ENCODE peak calls at places on chromosomes 12 and 14, in four cellular contexts. One of them, this sample, is unnamed.

GRCh38 chr14:77111021-77111420 is 13.0 kb downstream of the CIPC start:
- DNase-seq in foreskin keratinocyte: no peak
- DNase-seq in stomach: peak; percentile 77
- DNase-seq in IMR-90: no peak
- DNase-seq in this sample: no peak

GRCh38 chr12:120367252-120367923 is 1.6 kb downstream of the MSI1 start:
- DNase-seq in foreskin keratinocyte: no peak
- DNase-seq in stomach: no peak
- DNase-seq in IMR-90: no peak
- DNase-seq in this sample: no peak

GRCh38 chr14:58783801-58784511 is 146.2 kb downstream of the DACT1 start:
- DNase-seq in foreskin keratinocyte: no peak
- DNase-seq in stomach: no peak
- DNase-seq in IMR-90: peak; percentile 30
- DNase-seq in this sample: no peak

GRCh38 chr14:28766505-28767238 is at the start of gene FOXG1:
- DNase-seq in foreskin keratinocyte: no peak
- DNase-seq in stomach: no peak
- DNase-seq in IMR-90: no peak
- DNase-seq in this sample: peak; percentile 82

GRCh38 chr12:77082021-77082420 is 16.7 kb upstream of the E2F7 start:
- DNase-seq in foreskin keratinocyte: no peak
- DNase-seq in stomach: no peak
- DNase-seq in IMR-90: no peak
- DNase-seq in this sample: no peak

GRCh38 chr12:57006809-57007475 is 596 bp upstream of the ZBTB39 start:
- DNase-seq in foreskin keratinocyte: no peak
- DNase-seq in stomach: no peak
- DNase-seq in IMR-90: no peak
- DNase-seq in this sample: no peak

GRCh38 chr14:76348898-76349297 is 27.0 kb upstream of the ESRRB start:
- DNase-seq in foreskin keratinocyte: no peak
- DNase-seq in stomach: no peak
- DNase-seq in IMR-90: peak; percentile 29
- DNase-seq in this sample: no peak

GRCh38 chr14:53924754-53925153 is 31.9 kb downstream of the BMP4 start:
- DNase-seq in foreskin keratinocyte: peak; percentile 93
- DNase-seq in stomach: no peak
- DNase-seq in IMR-90: peak; percentile 95
- DNase-seq in this sample: no peak

GRCh38 chr14:64788706-64789105 is 84.5 kb downstream of the PLEKHG3 start:
- DNase-seq in foreskin keratinocyte: peak; percentile 82
- DNase-seq in stomach: no peak
- DNase-seq in IMR-90: peak; percentile 94
- DNase-seq in this sample: no peak

GRCh38 chr12:13749380-13749779 is 232.0 kb downstream of the GRIN2B start:
- DNase-seq in foreskin keratinocyte: no peak
- DNase-seq in stomach: no peak
- DNase-seq in IMR-90: no peak
- DNase-seq in this sample: no peak

GRCh38 chr12:102954143-102954542 is 3.3 kb upstream of the ASCL1 start:
- DNase-seq in foreskin keratinocyte: no peak
- DNase-seq in stomach: no peak
- DNase-seq in IMR-90: no peak
- DNase-seq in this sample: no peak
- H3K27me3 ChIP-seq in foreskin keratinocyte: peaks cover 98% of the 10 kb centered on the region
- H3K27me3 ChIP-seq in stomach: peaks cover 69% of the 10 kb centered on the region
- H3K27me3 ChIP-seq in IMR-90: peaks cover 44% of the 10 kb centered on the region
- H3K27me3 ChIP-seq in this sample: no peaks in the 10 kb centered on the region

GRCh38 chr12:132194056-132194455 is 49.8 kb downstream of the NOC4L start:
- DNase-seq in foreskin keratinocyte: no peak
- DNase-seq in stomach: no peak
- DNase-seq in IMR-90: no peak
- DNase-seq in this sample: no peak
- TF ChIP-seq CTCF in foreskin keratinocyte: peak; percentile 42
- TF ChIP-seq CTCF in stomach: no peak
- TF ChIP-seq CTCF in IMR-90: no peak
- TF ChIP-seq CTCF in this sample: no peak

DNA sequence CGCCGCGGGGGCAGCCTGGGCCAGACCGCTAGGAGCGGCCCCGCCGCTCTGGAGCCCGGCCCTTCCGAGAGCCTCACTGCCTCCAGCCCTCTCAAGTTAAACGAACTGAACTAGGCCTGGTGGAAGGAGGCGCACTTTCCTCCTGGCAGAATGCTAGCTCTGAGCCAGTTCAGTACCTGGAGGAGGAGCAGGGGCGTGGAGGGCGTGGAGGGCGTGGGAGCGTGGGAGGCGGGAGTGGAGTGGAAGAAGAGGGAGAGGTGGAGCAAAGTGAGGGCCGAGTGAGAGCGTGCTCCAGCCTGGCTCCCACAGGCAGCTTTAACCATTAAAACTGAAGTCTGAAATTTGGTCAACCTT is 5.3 kb downstream of the LTB4R start:
- DNase-seq in foreskin keratinocyte: no peak
- DNase-seq in stomach: no peak
- DNase-seq in IMR-90: no peak
- DNase-seq in this sample: no peak
- H3K27me3 ChIP-seq in foreskin keratinocyte: peaks cover 11% of the 10 kb centered on the region
- H3K27me3 ChIP-seq in stomach: no peaks in the 10 kb centered on the region
- H3K27me3 ChIP-seq in IMR-90: peaks cover 37% of the 10 kb centered on the region
- H3K27me3 ChIP-seq in this sample: no peaks in the 10 kb centered on the region

GRCh38 chr12:27436029-27436428 is 10.5 kb upstream of the SMCO2 start:
- DNase-seq in foreskin keratinocyte: peak; percentile 8
- DNase-seq in stomach: no peak
- DNase-seq in IMR-90: no peak
- DNase-seq in this sample: no peak

GRCh38 chr12:27431185-27431584 is 15.4 kb upstream of the SMCO2 start:
- DNase-seq in foreskin keratinocyte: no peak
- DNase-seq in stomach: no peak
- DNase-seq in IMR-90: no peak
- DNase-seq in this sample: no peak

GRCh38 chr12:27434673-27435565 is 11.6 kb upstream of the SMCO2 start:
- DNase-seq in foreskin keratinocyte: no peak
- DNase-seq in stomach: no peak
- DNase-seq in IMR-90: no peak
- DNase-seq in this sample: peak; percentile 23

GRCh38 chr12:27437839-27438238 is 8.7 kb upstream of the SMCO2 start:
- DNase-seq in foreskin keratinocyte: no peak
- DNase-seq in stomach: no peak
- DNase-seq in IMR-90: no peak
- DNase-seq in this sample: no peak

DNA sequence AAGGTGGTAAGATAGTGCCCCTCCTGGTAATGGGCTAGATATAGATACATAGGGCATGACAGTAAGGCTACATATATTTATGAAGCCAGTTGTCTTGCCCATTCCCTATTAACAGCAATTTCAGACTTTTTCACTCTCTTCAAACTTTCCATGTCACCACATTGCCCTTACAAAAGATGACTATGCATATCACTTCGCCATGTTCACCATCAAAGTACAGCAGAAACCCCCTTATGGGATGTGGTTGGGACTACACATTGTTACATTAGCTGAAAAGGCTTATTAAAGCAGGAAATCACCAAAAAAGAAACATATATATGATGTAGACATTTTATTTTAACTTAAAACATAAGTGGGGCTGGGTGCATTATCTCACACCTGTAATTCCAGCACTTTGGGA is 9.8 kb upstream of the SMCO2 start:
- DNase-seq in foreskin keratinocyte: no peak
- DNase-seq in stomach: no peak
- DNase-seq in IMR-90: no peak
- DNase-seq in this sample: no peak
- TF ChIP-seq CTCF in foreskin keratinocyte: no peak
- TF ChIP-seq CTCF in stomach: no peak
- TF ChIP-seq CTCF in IMR-90: no peak
- TF ChIP-seq CTCF in this sample: no peak

DNA sequence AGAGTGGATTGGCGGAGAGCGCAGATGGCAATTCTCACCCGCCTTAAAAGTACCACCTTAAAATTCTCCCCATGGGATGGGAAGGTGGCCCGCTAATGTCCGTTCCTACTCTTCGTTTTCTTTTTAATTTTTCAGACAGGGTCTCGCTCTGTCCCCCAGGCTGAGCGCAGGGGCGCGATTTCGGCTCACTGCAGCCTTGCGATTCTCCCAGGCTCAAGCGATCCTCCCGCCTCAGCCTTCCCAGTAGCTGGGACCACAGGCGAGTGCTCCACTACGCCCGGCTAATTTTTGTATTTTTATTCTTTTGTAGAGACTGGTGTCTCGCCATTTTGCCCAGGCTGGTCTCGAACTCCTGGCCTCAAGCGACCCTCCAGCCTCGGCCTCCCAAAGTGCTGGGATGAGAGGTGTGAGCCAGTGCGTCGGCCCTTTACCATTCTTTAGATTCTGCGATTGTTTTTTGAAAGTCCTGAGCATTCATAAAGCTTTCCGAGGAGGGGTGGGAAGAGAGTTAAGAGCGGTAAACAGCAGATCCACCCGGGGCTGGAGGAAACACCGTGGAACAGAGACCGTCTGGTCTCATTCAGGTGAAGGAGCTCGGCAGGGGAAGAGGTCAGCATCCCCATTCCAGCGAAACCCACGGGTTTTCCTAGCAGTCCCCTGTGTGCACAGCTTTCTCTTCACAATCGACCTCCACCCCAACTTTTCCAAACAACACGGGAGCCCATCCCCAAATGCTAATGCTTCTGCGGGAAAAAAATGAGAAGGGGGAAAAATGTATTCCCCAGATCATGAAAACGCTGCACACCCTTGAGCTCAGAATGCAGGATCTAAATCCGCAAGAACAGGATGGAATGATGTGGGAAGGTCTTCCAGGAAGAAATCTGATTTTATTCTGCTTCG is 129.2 kb downstream of the NDUFA12 start:
- DNase-seq in foreskin keratinocyte: no peak
- DNase-seq in stomach: no peak
- DNase-seq in IMR-90: no peak
- DNase-seq in this sample: no peak
- H3K27me3 ChIP-seq in foreskin keratinocyte: peaks cover 68% of the 10 kb centered on the region
- H3K27me3 ChIP-seq in stomach: peaks cover 25% of the 10 kb centered on the region
- H3K27me3 ChIP-seq in IMR-90: peaks cover 50% of the 10 kb centered on the region
- H3K27me3 ChIP-seq in this sample: no peaks in the 10 kb centered on the region

DNA sequence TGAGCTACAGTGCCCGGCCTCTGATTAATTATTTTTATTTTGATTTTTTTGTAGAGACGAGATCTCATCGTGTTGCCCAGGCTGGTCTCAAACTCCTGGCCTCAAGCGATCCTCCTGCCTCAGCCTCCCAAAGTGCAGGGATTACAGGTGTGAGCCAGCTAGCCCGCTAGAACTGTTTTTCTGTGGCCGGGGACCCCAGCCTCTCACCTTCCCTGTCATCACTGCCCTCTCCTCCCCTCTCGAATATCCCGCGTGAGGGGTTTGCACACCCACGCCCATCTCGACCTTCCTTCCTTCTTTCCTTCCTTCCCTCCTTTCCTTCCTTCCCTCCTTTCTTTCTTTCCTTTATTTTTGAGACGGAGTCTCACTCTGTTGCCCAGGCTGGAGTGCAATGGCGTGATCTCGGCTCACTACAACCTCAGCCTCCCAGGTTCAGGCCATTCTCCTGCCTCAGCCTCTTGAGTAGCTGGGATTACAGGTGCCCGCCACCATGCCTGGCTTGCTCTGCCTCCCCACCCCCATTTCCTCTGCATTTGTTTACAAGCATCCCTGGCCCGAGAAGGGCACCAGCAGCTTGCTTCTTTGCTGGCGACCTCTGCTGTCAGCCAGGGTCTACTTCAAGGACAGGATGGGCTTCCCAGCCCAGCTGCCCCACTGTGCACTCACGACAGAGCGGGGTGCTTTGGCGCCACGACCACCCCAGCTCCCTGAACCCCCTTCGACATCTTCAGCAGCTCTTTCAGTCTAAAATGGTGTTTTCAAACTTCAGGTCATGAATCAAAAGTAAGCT is 4.3 kb upstream of the TRAF3 start:
- DNase-seq in foreskin keratinocyte: no peak
- DNase-seq in stomach: no peak
- DNase-seq in IMR-90: no peak
- DNase-seq in this sample: no peak
- TF ChIP-seq CTCF in foreskin keratinocyte: peak; percentile 4
- TF ChIP-seq CTCF in stomach: no peak
- TF ChIP-seq CTCF in IMR-90: peak; percentile 28
- TF ChIP-seq CTCF in this sample: peak; percentile 55

This sample was measured in GM06990.